ENCODE peak calls at places on chromosomes 7 and 10, in six cellular contexts. One of them, this sample, is unnamed.
A peak's percentile ranks its signal among the peaks of the same experiment; 100 is the strongest.

GRCh38 chr7:1768835-1769234 is 98.8 kb downstream of the ELFN1 start:
- DNase-seq in endothelial cell: no peak
- DNase-seq in cardiac fibroblast: no peak
- DNase-seq in GM12878: no peak
- DNase-seq in ovary: no peak
- DNase-seq in body of pancreas: no peak
- DNase-seq in this sample: no peak

GRCh38 chr10:29865700-29866355 is 193.6 kb downstream of the JCAD start:
- DNase-seq in GM12878: no peak
- DNase-seq in ovary: no peak
- DNase-seq in endothelial cell: no peak
- DNase-seq in body of pancreas: no peak
- DNase-seq in cardiac fibroblast: no peak
- DNase-seq in this sample: no peak

GRCh38 chr7:55074008-55074499 is 55.2 kb downstream of the EGFR start:
- DNase-seq in GM12878: peak; percentile 91
- DNase-seq in ovary: no peak
- DNase-seq in cardiac fibroblast: peak; percentile 75
- DNase-seq in body of pancreas: peak; percentile 34
- DNase-seq in endothelial cell: no peak
- DNase-seq in this sample: no peak

GRCh38 chr10:126598009-126598408 is 72.5 kb downstream of the C10orf90 start:
- DNase-seq in ovary: no peak
- DNase-seq in cardiac fibroblast: peak; percentile 50
- DNase-seq in GM12878: no peak
- DNase-seq in endothelial cell: peak; percentile 67
- DNase-seq in body of pancreas: peak; percentile 82
- DNase-seq in this sample: no peak

GRCh38 chr7:41175435-41175834 is 527.5 kb downstream of the INHBA start:
- DNase-seq in cardiac fibroblast: no peak
- DNase-seq in GM12878: no peak
- DNase-seq in ovary: no peak
- DNase-seq in endothelial cell: no peak
- DNase-seq in body of pancreas: no peak
- DNase-seq in this sample: no peak

GRCh38 chr10:63657812-63658211 is 136.6 kb downstream of the REEP3 start:
- DNase-seq in ovary: no peak
- DNase-seq in GM12878: no peak
- DNase-seq in endothelial cell: no peak
- DNase-seq in cardiac fibroblast: no peak
- DNase-seq in body of pancreas: no peak
- DNase-seq in this sample: no peak

GRCh38 chr7:37987732-37988131 is 67.3 kb downstream of the EPDR1 start:
- DNase-seq in GM12878: no peak
- DNase-seq in endothelial cell: no peak
- DNase-seq in cardiac fibroblast: no peak
- DNase-seq in body of pancreas: peak; percentile 37
- DNase-seq in ovary: no peak
- DNase-seq in this sample: no peak

GRCh38 chr10:63137306-63137705 is 4.2 kb downstream of the NRBF2 start:
- DNase-seq in endothelial cell: no peak
- DNase-seq in cardiac fibroblast: peak; percentile 59
- DNase-seq in GM12878: no peak
- DNase-seq in ovary: no peak
- DNase-seq in body of pancreas: peak; percentile 18
- DNase-seq in this sample: no peak

GRCh38 chr10:43417950-43418768 is 9.2 kb upstream of the HNRNPF start:
- DNase-seq in cardiac fibroblast: no peak
- DNase-seq in body of pancreas: peak; percentile 17
- DNase-seq in GM12878: peak; percentile 78
- DNase-seq in ovary: no peak
- DNase-seq in endothelial cell: no peak
- DNase-seq in this sample: no peak

GRCh38 chr7:87220026-87220733 is 648 bp upstream of the TMEM243 start:
- DNase-seq in endothelial cell: peak; percentile 85
- DNase-seq in ovary: peak; percentile 77
- DNase-seq in GM12878: no peak
- DNase-seq in cardiac fibroblast: peak; percentile 80
- DNase-seq in body of pancreas: peak; percentile 82
- DNase-seq in this sample: peak; percentile 31

GRCh38 chr7:87220734-87221215 is 1.2 kb upstream of the TMEM243 start:
- DNase-seq in GM12878: no peak
- DNase-seq in ovary: no peak
- DNase-seq in endothelial cell: no peak
- DNase-seq in body of pancreas: peak; percentile 28
- DNase-seq in cardiac fibroblast: no peak
- DNase-seq in this sample: no peak

GRCh38 chr7:87218941-87219544 is 489 bp downstream of the TMEM243 start:
- DNase-seq in ovary: peak; percentile 56
- DNase-seq in body of pancreas: peak; percentile 63
- DNase-seq in endothelial cell: peak; percentile 46
- DNase-seq in GM12878: no peak
- DNase-seq in cardiac fibroblast: peak; percentile 73
- DNase-seq in this sample: no peak

GRCh38 chr7:87217983-87218653 is 1.4 kb downstream of the TMEM243 start:
- DNase-seq in endothelial cell: no peak
- DNase-seq in GM12878: no peak
- DNase-seq in cardiac fibroblast: no peak
- DNase-seq in ovary: no peak
- DNase-seq in body of pancreas: no peak
- DNase-seq in this sample: no peak

DNA sequence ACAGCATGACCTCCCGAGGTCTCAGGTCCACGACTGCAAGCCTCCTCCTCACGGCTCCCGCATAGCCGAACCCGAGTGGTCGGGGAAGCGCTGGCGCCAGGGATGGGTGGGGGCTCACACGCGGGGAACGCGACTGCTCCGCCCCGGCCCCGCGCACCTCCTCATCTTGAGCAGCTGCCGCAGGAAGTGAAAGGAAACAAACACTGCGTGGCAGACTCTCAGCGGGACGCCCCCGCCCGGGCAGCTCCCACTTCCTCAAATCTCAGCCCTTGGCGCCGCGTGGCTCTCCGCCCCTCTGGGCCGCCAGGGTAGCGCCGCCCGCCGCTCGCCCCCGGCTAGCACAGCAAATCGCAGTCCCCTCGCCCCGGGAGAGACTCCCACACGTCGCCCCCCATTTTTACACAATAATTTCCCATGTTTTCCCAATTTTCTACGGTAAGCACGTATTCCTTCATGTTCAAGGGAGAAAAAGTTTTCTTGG is at the start of gene TMEM243:
- DNase-seq in endothelial cell: peak; percentile 78
- DNase-seq in cardiac fibroblast: peak; percentile 78
- DNase-seq in ovary: peak; percentile 77
- DNase-seq in GM12878: peak; percentile 45
- DNase-seq in body of pancreas: peak; percentile 81
- DNase-seq in this sample: peak; percentile 29
- TF ChIP-seq CTCF in endothelial cell: no peak
- TF ChIP-seq CTCF in cardiac fibroblast: no peak
- TF ChIP-seq CTCF in ovary: no peak
- TF ChIP-seq CTCF in GM12878: peak; percentile 34
- TF ChIP-seq CTCF in body of pancreas: no peak
- TF ChIP-seq CTCF in this sample: peak; percentile 17

DNA sequence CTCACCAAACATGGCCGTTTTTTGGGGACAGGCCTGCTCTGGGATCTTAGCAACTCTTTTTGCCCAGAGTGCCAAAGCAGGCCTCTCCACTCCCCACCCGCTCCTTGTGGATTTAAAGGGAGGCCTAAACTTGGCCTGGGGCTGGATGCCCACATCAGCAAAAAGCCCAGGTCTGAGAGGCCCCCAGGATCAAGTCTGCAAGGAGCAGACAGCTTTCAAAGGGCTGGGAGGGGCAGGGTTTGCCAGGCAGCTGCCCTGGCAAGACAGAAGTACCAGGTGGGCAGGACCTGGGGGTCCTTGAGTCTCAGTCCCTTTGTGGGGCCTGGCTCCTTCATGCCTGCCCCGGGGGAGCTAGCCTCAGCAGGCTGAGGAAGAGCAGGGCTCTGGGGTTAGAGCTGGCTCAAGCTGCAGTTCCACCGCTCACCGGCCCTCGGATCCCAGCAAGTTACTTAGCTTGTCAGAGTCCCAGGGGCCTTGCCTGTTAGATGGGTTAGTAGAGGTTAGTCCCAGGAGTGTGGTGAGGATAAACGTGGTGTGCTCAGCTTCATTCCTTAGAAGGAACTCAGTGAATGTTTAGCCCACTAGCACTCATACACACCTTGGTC is 56.2 kb downstream of the ARHGAP22 start:
- DNase-seq in ovary: no peak
- DNase-seq in GM12878: no peak
- DNase-seq in body of pancreas: no peak
- DNase-seq in endothelial cell: no peak
- DNase-seq in cardiac fibroblast: no peak
- DNase-seq in this sample: no peak
- TF ChIP-seq CTCF in ovary: no peak
- TF ChIP-seq CTCF in GM12878: no peak
- TF ChIP-seq CTCF in body of pancreas: no peak
- TF ChIP-seq CTCF in endothelial cell: no peak
- TF ChIP-seq CTCF in cardiac fibroblast: no peak
- TF ChIP-seq CTCF in this sample: no peak

GRCh38 chr10:44851881-44852280 is 59.3 kb upstream of the TMEM72 start:
- DNase-seq in cardiac fibroblast: no peak
- DNase-seq in GM12878: no peak
- DNase-seq in endothelial cell: no peak
- DNase-seq in body of pancreas: no peak
- DNase-seq in ovary: no peak
- DNase-seq in this sample: no peak

GRCh38 chr10:44854693-44855350 is 56.3 kb upstream of the TMEM72 start:
- DNase-seq in endothelial cell: no peak
- DNase-seq in ovary: no peak
- DNase-seq in cardiac fibroblast: no peak
- DNase-seq in body of pancreas: no peak
- DNase-seq in GM12878: no peak
- DNase-seq in this sample: no peak

GRCh38 chr10:44851413-44851812 is 59.7 kb upstream of the TMEM72 start:
- DNase-seq in GM12878: no peak
- DNase-seq in cardiac fibroblast: no peak
- DNase-seq in endothelial cell: no peak
- DNase-seq in body of pancreas: no peak
- DNase-seq in ovary: no peak
- DNase-seq in this sample: no peak

GRCh38 chr10:44853796-44854195 is 57.3 kb upstream of the TMEM72 start:
- DNase-seq in cardiac fibroblast: no peak
- DNase-seq in endothelial cell: no peak
- DNase-seq in ovary: no peak
- DNase-seq in GM12878: no peak
- DNase-seq in body of pancreas: no peak
- DNase-seq in this sample: no peak

GRCh38 chr10:44853148-44853734 is 57.9 kb upstream of the TMEM72 start:
- DNase-seq in body of pancreas: peak; percentile 61
- DNase-seq in cardiac fibroblast: peak; percentile 74
- DNase-seq in GM12878: no peak
- DNase-seq in ovary: no peak
- DNase-seq in endothelial cell: no peak
- DNase-seq in this sample: no peak
- TF ChIP-seq CTCF in body of pancreas: peak; percentile 30
- TF ChIP-seq CTCF in cardiac fibroblast: peak; percentile 59
- TF ChIP-seq CTCF in GM12878: no peak
- TF ChIP-seq CTCF in ovary: no peak
- TF ChIP-seq CTCF in endothelial cell: no peak
- TF ChIP-seq CTCF in this sample: peak; percentile 63

GRCh38 chr10:45809829-45810228 is 37.5 kb downstream of the AGAP4 start:
- DNase-seq in GM12878: no peak
- DNase-seq in body of pancreas: no peak
- DNase-seq in ovary: no peak
- DNase-seq in endothelial cell: no peak
- DNase-seq in cardiac fibroblast: peak; percentile 39
- DNase-seq in this sample: no peak
- TF ChIP-seq CTCF in GM12878: no peak
- TF ChIP-seq CTCF in body of pancreas: no peak
- TF ChIP-seq CTCF in ovary: no peak
- TF ChIP-seq CTCF in endothelial cell: no peak
- TF ChIP-seq CTCF in cardiac fibroblast: no peak
- TF ChIP-seq CTCF in this sample: no peak

GRCh38 chr7:88795553-88795952 is at the start of gene TEX47:
- DNase-seq in body of pancreas: no peak
- DNase-seq in GM12878: no peak
- DNase-seq in endothelial cell: no peak
- DNase-seq in cardiac fibroblast: no peak
- DNase-seq in ovary: no peak
- DNase-seq in this sample: no peak

GRCh38 chr7:88787777-88788176 is 7.8 kb downstream of the TEX47 start:
- DNase-seq in cardiac fibroblast: no peak
- DNase-seq in GM12878: no peak
- DNase-seq in body of pancreas: no peak
- DNase-seq in endothelial cell: no peak
- DNase-seq in ovary: no peak
- DNase-seq in this sample: no peak

GRCh38 chr7:88792361-88792760 is 3.2 kb downstream of the TEX47 start:
- DNase-seq in endothelial cell: no peak
- DNase-seq in cardiac fibroblast: no peak
- DNase-seq in body of pancreas: no peak
- DNase-seq in ovary: no peak
- DNase-seq in GM12878: no peak
- DNase-seq in this sample: no peak

GRCh38 chr7:88791891-88792290 is 3.6 kb downstream of the TEX47 start:
- DNase-seq in cardiac fibroblast: no peak
- DNase-seq in ovary: no peak
- DNase-seq in GM12878: no peak
- DNase-seq in endothelial cell: no peak
- DNase-seq in body of pancreas: no peak
- DNase-seq in this sample: no peak

DNA sequence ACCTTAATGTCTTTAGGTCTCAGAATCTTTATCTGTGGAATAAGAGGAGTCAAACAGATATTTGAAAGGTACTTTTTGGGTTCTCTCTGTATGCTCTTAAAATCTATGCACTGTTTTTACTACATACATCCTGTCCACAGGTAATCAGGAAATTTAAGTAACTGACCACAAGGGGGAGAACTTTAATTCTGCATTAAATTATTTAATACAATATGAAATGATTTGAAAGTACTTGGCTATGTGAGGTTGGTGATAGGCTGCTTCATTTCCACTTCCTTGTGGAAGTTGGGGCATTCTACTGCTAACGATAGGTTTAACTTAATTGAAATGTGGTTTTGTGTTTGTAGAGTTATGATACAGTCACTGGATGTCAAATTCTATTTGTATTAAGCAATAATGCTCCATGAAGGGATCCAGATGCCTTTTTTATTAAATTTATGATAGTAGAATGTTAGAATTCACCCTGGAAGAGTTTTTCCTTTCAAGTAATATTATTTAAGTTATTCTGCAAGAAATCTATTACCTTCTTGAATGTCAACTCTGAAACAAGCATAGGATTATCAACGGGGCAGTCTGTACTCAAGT is 6.0 kb downstream of the TEX47 start:
- DNase-seq in body of pancreas: no peak
- DNase-seq in GM12878: no peak
- DNase-seq in cardiac fibroblast: peak; percentile 42
- DNase-seq in endothelial cell: no peak
- DNase-seq in ovary: no peak
- DNase-seq in this sample: no peak
- TF ChIP-seq CTCF in body of pancreas: peak; percentile 45
- TF ChIP-seq CTCF in GM12878: no peak
- TF ChIP-seq CTCF in cardiac fibroblast: peak; percentile 36
- TF ChIP-seq CTCF in endothelial cell: peak; percentile 82
- TF ChIP-seq CTCF in ovary: no peak
- TF ChIP-seq CTCF in this sample: peak; percentile 45

GRCh38 chr7:25894002-25894901 is 257.7 kb upstream of the NFE2L3 start:
- DNase-seq in GM12878: peak; percentile 53
- DNase-seq in cardiac fibroblast: no peak
- DNase-seq in body of pancreas: peak; percentile 78
- DNase-seq in ovary: no peak
- DNase-seq in endothelial cell: peak; percentile 24
- DNase-seq in this sample: no peak
- TF ChIP-seq CTCF in GM12878: no peak
- TF ChIP-seq CTCF in cardiac fibroblast: no peak
- TF ChIP-seq CTCF in body of pancreas: no peak
- TF ChIP-seq CTCF in ovary: no peak
- TF ChIP-seq CTCF in endothelial cell: no peak
- TF ChIP-seq CTCF in this sample: no peak

GRCh38 chr10:98254234-98254858 is 13.6 kb downstream of the LOXL4 start:
- DNase-seq in cardiac fibroblast: no peak
- DNase-seq in endothelial cell: no peak
- DNase-seq in body of pancreas: no peak
- DNase-seq in GM12878: no peak
- DNase-seq in ovary: no peak
- DNase-seq in this sample: no peak
- TF ChIP-seq CTCF in cardiac fibroblast: no peak
- TF ChIP-seq CTCF in endothelial cell: no peak
- TF ChIP-seq CTCF in body of pancreas: no peak
- TF ChIP-seq CTCF in GM12878: no peak
- TF ChIP-seq CTCF in ovary: no peak
- TF ChIP-seq CTCF in this sample: no peak

This sample was measured in AG09319.